ENCODE peak calls at places on chromosomes 2 and 18, in five cellular contexts. M is fibroblast of lung, C is transverse colon, A is mammary epithelial cell, T is stomach. Y is an unnamed sample.
A peak's percentile ranks its signal among the peaks of the same experiment; 100 is the strongest.

GRCh38 chr2:221195829-221196228 is 376.3 kb downstream of the EPHA4 start:
- DNase-seq in M (no peak), C (no peak), A (no peak), T (no peak), Y (no peak)

GRCh38 chr2:36705326-36706020 is 9.0 kb downstream of the VIT start:
- DNase-seq in M (no peak), C (no peak), A (no peak), T (no peak), Y (no peak)

GRCh38 chr2:238948765-238949641 is 101.1 kb downstream of the TWIST2 start:
- DNase-seq in M (no peak), C (no peak), A (no peak), T (no peak), Y (no peak)

GRCh38 chr2:28182348-28182747 is 210.3 kb upstream of the FOSL2 start:
- DNase-seq in M (no peak), C (no peak), A (no peak), T (no peak), Y (no peak)

GRCh38 chr2:102770506-102770905 is 8.7 kb downstream of the TMEM182 start:
- DNase-seq in M (no peak), C (no peak), A (no peak), T (no peak), Y (no peak)

GRCh38 chr2:37993135-37993534 is 68.0 kb downstream of the RMDN2 start:
- DNase-seq in M (peak; percentile 34), C (no peak), A (no peak), T (no peak), Y (no peak)

GRCh38 chr2:38509322-38509946 is 93.3 kb downstream of the HNRNPLL start:
- DNase-seq in M (peak; percentile 71), C (no peak), A (peak; percentile 62), T (no peak), Y (no peak)

GRCh38 chr2:52294628-52295027 is 1262.7 kb upstream of the NRXN1 start:
- DNase-seq in M (no peak), C (no peak), A (no peak), T (no peak), Y (no peak)

GRCh38 chr2:233802132-233802815 is 24.1 kb downstream of the MROH2A start:
- DNase-seq in M (no peak), C (no peak), A (no peak), T (peak; percentile 20), Y (no peak)

GRCh38 chr2:133326651-133327397 is 241.4 kb downstream of the NCKAP5 start:
- DNase-seq in M (peak; percentile 76), C (no peak), A (no peak), T (no peak), Y (no peak)

GRCh38 chr18:48342125-48342524 is 67.1 kb downstream of the ZBTB7C start:
- DNase-seq in M (no peak), C (no peak), A (no peak), T (no peak), Y (no peak)

GRCh38 chr2:126876631-126877030 is 22.1 kb upstream of the TEX51 start:
- DNase-seq in M (no peak), C (no peak), A (no peak), T (no peak), Y (peak; percentile 47)

GRCh38 chr2:7691961-7692656 is 774.9 kb downstream of the RNF144A start:
- DNase-seq in M (no peak), C (no peak), A (peak; percentile 83), T (no peak), Y (no peak)

GRCh38 chr2:144516981-144517824 is 2.7 kb downstream of the ZEB2 start:
- DNase-seq in M (peak; percentile 96), C (peak; percentile 32), A (peak; percentile 68), T (no peak), Y (peak; percentile 86)

GRCh38 chr2:196601430-196602306 is 37.8 kb upstream of the CCDC150 start:
- DNase-seq in M (peak; percentile 89), C (no peak), A (peak; percentile 71), T (peak; percentile 26), Y (peak; percentile 81)

GRCh38 chr18:75201273-75201898 is 7.6 kb downstream of the PTGR3 start:
- DNase-seq in M (no peak), C (no peak), A (no peak), T (peak; percentile 68), Y (no peak)

DNA sequence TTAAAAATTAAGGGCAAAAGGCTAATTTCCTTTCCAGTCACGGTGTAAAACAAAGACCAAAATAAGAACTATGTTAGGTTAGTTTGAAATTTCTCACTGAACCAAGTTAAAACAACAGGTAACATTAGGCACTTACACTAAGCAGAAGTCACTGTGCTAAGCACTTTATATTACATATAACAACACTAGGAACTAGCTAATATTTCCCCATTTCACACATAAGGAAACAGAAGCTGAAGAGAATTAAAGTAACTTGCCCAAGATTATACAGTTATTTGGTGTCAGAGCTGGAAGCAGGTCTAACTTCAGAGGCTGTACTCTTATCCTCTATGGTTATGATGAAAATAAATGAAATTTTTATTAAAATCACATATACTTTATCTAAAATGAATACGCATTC is 6.0 kb downstream of the ITSN2 start:
- DNase-seq in M (no peak), C (no peak), A (no peak), T (no peak), Y (no peak)
- H3K27ac ChIP-seq in M (no peak overlapping the region), C (no peak overlapping the region), A (no peak overlapping the region), T (no peak overlapping the region), Y (no peak overlapping the region)

DNA sequence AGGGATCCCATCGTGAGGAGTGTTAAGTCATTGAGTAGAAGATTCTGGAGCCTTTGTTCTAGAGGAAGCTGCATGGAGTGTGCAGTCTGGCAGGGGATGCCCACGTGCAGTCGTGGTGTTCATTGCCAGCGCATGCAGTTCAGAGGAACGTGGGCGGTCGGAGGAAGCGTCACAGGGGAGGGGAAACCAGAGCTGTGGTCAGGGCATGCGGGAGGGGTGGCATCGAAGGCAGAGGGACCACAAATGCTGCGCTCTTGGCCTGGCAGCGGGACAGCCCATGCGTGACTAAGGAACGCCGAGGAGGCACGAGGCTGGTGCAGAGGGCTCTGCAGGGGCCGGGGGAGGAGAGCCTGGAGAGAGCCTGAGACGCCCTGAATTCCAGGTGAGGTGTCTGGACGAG is 141.1 kb downstream of the KLHL29 start:
- DNase-seq in M (no peak), C (no peak), A (no peak), T (no peak), Y (no peak)
- TF ChIP-seq CTCF in M (no peak), C (no peak), A (no peak), T (no peak), Y (no peak)

DNA sequence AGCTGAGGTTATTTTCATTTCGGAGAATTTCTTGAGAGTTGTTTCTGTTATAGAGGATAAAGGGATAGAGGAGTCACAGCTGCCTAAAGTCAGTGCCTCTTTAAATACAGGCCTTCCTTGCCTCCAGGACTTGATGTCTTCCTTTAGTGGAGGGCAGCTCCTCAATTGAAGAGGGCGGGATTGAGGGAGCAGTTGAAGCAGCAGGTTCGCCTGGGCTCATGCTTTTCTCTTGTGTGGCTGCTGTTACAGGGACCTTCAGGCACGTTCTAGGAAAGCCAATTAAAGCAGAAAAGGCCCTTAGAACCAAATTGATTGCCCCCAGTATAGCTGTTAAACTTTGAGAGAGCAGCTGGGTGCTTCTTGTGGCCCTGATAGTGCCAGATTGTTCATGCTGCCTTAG is 42.0 kb upstream of the LTBP1 start:
- DNase-seq in M (no peak), C (no peak), A (no peak), T (no peak), Y (no peak)
- H3K4me3 ChIP-seq in M (no peak overlapping the region), C (no peak overlapping the region), A (no peak overlapping the region), T (no peak overlapping the region), Y (no peak overlapping the region)

GRCh38 chr2:11377915-11378649 is 33.6 kb upstream of the ROCK2 start:
- DNase-seq in M (peak; percentile 77), C (peak; percentile 50), A (no peak), T (no peak), Y (peak; percentile 72)

GRCh38 chr2:11375025-11375688 is 30.7 kb upstream of the ROCK2 start:
- DNase-seq in M (peak; percentile 41), C (no peak), A (no peak), T (no peak), Y (no peak)

GRCh38 chr2:11375689-11376027 is 31.2 kb upstream of the ROCK2 start:
- DNase-seq in M (no peak), C (no peak), A (no peak), T (no peak), Y (no peak)

GRCh38 chr2:11373096-11373495 is 28.7 kb upstream of the ROCK2 start:
- DNase-seq in M (no peak), C (no peak), A (no peak), T (no peak), Y (no peak)

GRCh38 chr2:11376071-11376470 is 31.6 kb upstream of the ROCK2 start:
- DNase-seq in M (no peak), C (no peak), A (no peak), T (no peak), Y (no peak)
- H3K27ac ChIP-seq in M (peak overlapping the region; percentile 92), C (peak overlapping the region; percentile 87), A (no peak overlapping the region), T (peak overlapping the region; percentile 75), Y (peak overlapping the region; percentile 93)

GRCh38 chr2:26846334-26846863 is 1.5 kb upstream of the DPYSL5 start:
- DNase-seq in M (peak; percentile 76), C (peak; percentile 57), A (peak; percentile 52), T (peak; percentile 67), Y (no peak)

GRCh38 chr2:26843041-26843440 is 4.9 kb upstream of the DPYSL5 start:
- DNase-seq in M (no peak), C (no peak), A (no peak), T (no peak), Y (no peak)

GRCh38 chr2:26845021-26845420 is 2.9 kb upstream of the DPYSL5 start:
- DNase-seq in M (no peak), C (no peak), A (no peak), T (no peak), Y (no peak)

GRCh38 chr2:26838121-26838906 is 9.6 kb upstream of the DPYSL5 start:
- DNase-seq in M (peak; percentile 46), C (no peak), A (peak; percentile 19), T (no peak), Y (no peak)

DNA sequence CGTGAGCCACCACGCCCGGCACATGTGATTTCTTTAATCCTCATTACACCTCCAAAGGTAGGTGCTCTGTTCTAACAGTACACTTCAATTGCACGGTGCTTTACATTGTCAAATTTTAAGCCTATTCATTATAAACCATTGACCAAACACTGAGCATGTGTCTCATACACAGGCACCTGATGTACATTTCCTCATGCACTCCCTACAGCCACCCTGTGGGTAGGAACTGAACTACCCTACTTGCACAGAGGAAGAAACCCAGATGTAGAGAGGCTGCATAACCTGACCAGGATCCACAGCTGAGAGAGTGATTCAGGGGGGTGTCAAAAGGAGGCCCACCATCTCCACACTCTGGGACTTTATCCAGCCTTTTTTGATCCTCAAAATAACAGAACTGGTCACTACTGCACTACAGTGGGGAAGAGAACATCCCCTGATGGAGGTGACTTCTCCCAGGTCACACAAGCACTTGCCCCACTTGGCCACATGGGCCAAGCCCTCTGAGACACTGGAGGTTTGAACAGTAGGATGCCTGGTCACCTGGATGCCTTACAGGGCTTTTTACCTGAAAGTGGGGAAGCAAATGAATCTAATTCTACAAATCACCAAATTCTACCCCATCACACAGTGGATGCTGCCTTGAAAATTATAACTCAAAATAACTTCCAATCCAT is 6.9 kb upstream of the DPYSL5 start:
- DNase-seq in M (no peak), C (no peak), A (peak; percentile 16), T (no peak), Y (no peak)
- TF ChIP-seq CTCF in M (no peak), C (no peak), A (peak; percentile 27), T (no peak), Y (no peak)